ENCODE peak calls at places on chromosomes 13 and 19, in ten cellular contexts. Q, V, H, F, P, I, R, Y, E and M are unnamed samples.

GRCh38 chr13:111360452-111360851 is 40.0 kb downstream of the TEX29 start:
- DNase-seq in I (no peak), F (no peak), P (no peak), E (no peak), Q (no peak), V (no peak), H (no peak), Y (no peak), R (no peak), M (no peak)

GRCh38 chr19:45211751-45212381 is 33.3 kb downstream of the BLOC1S3 start:
- DNase-seq in V (no peak), H (no peak), I (no peak), E (no peak), Q (no peak), Y (no peak), R (peak), P (no peak), F (no peak), M (no peak)

GRCh38 chr19:40147693-40148347 is 43.4 kb upstream of the MAP3K10 start:
- DNase-seq in Q (no peak), R (no peak), F (peak), Y (no peak), P (no peak), H (no peak), I (no peak), V (no peak), E (no peak), M (peak)

GRCh38 chr13:28707629-28708427 is 10.9 kb downstream of the SLC46A3 start:
- DNase-seq in Q (no peak), I (no peak), F (peak), P (no peak), R (no peak), V (peak), H (no peak), E (no peak), Y (no peak), M (peak)

GRCh38 chr13:68810660-68811059 is 1297.0 kb upstream of the ATXN8OS start:
- DNase-seq in P (no peak), R (peak), I (no peak), Q (no peak), F (no peak), Y (no peak), H (no peak), V (no peak), E (no peak), M (no peak)

GRCh38 chr19:58559275-58560006 is 1.0 kb upstream of the UBE2M start:
- DNase-seq in P (no peak), I (peak), E (peak), Q (no peak), V (no peak), R (peak), Y (peak), F (peak), H (no peak), M (peak)

GRCh38 chr19:45852941-45853340 is 10.0 kb downstream of the SYMPK start:
- DNase-seq in Y (no peak), V (no peak), E (no peak), R (no peak), Q (no peak), F (peak), H (no peak), P (no peak), I (no peak), M (peak)

GRCh38 chr19:55265173-55265572 is 6.4 kb upstream of the PPP6R1 start:
- DNase-seq in R (no peak), Q (no peak), Y (no peak), P (no peak), H (no peak), E (no peak), V (no peak), F (no peak), I (no peak), M (no peak)

GRCh38 chr13:74774252-74774651 is 640.0 kb upstream of the KLF12 start:
- DNase-seq in Q (no peak), V (no peak), I (no peak), P (no peak), Y (no peak), H (no peak), R (no peak), E (no peak), F (peak), M (peak)

GRCh38 chr19:13935765-13936486 is 2.3 kb downstream of the PODNL1 start:
- DNase-seq in Q (no peak), E (no peak), P (no peak), F (no peak), H (no peak), R (peak), V (no peak), I (no peak), Y (peak), M (no peak)

GRCh38 chr13:73984201-73984600 is 150.0 kb downstream of the KLF12 start:
- DNase-seq in F (no peak), H (no peak), R (no peak), I (no peak), Q (no peak), V (no peak), Y (no peak), E (peak), P (no peak), M (no peak)

GRCh38 chr19:47022541-47023447 is 3.2 kb downstream of the NPAS1 start:
- DNase-seq in F (no peak), E (no peak), V (no peak), R (no peak), Y (no peak), Q (no peak), H (no peak), I (no peak), P (no peak), M (no peak)

GRCh38 chr13:25103711-25104110 is 7.8 kb downstream of the PABPC3 start:
- DNase-seq in Q (no peak), H (no peak), I (no peak), Y (no peak), P (no peak), R (no peak), E (no peak), F (no peak), V (no peak), M (no peak)

GRCh38 chr19:33252971-33253370 is 27.3 kb upstream of the SLC7A10 start:
- DNase-seq in E (no peak), H (no peak), P (no peak), R (no peak), Q (no peak), Y (no peak), I (no peak), F (no peak), V (no peak), M (no peak)

GRCh38 chr19:18021121-18021755 is 13.3 kb downstream of the ARRDC2 start:
- DNase-seq in P (peak), E (no peak), F (peak), Q (peak), V (no peak), H (peak), I (peak), Y (no peak), R (no peak), M (peak)